ENCODE peak calls at places on chromosome 7, in six cellular contexts. D, W, Q, V, X and K are unnamed samples.
A peak's percentile ranks its signal among the peaks of the same experiment; 100 is the strongest.

GRCh38 chr7:108442039-108442568 is 14.1 kb downstream of the NRCAM start:
- DNase-seq in W (no peak), Q (peak; percentile 71), V (peak; percentile 40), X (peak; percentile 33), D (no peak), K (no peak)

GRCh38 chr7:157522189-157522588 is 185.4 kb downstream of the DNAJB6 start:
- DNase-seq in D (no peak), X (no peak), W (no peak), Q (no peak), V (no peak), K (no peak)

GRCh38 chr7:130490287-130490686 is 1.6 kb upstream of the MEST start:
- DNase-seq in X (no peak), Q (no peak), W (no peak), V (no peak), D (no peak), K (no peak)

GRCh38 chr7:114026486-114027089 is 107.8 kb upstream of the PPP1R3A start:
- DNase-seq in D (peak; percentile 25), W (peak; percentile 24), V (peak; percentile 67), Q (peak; percentile 22), X (peak; percentile 48), K (peak; percentile 13)

GRCh38 chr7:35652124-35652523 is 42.8 kb downstream of the HERPUD2 start:
- DNase-seq in V (no peak), W (no peak), X (no peak), Q (no peak), D (no peak), K (no peak)

GRCh38 chr7:41116817-41117216 is 586.1 kb downstream of the INHBA start:
- DNase-seq in Q (peak; percentile 96), X (no peak), V (no peak), D (no peak), W (no peak), K (no peak)

GRCh38 chr7:924541-925231 is 29.8 kb downstream of the ADAP1 start:
- DNase-seq in W (no peak), Q (no peak), X (no peak), V (no peak), D (no peak), K (peak; percentile 86)

GRCh38 chr7:134420509-134421125 is 38.3 kb downstream of the AKR1B1 start:
- DNase-seq in X (peak; percentile 88), D (peak; percentile 42), V (peak; percentile 80), Q (peak; percentile 55), W (peak; percentile 7), K (no peak)

GRCh38 chr7:53325061-53325460 is 289.6 kb downstream of the POM121L12 start:
- DNase-seq in Q (no peak), X (no peak), W (no peak), D (no peak), V (no peak), K (no peak)

GRCh38 chr7:120735791-120736190 is 122.2 kb downstream of the TSPAN12 start:
- DNase-seq in D (no peak), V (peak; percentile 54), Q (no peak), X (no peak), W (no peak), K (no peak)

DNA sequence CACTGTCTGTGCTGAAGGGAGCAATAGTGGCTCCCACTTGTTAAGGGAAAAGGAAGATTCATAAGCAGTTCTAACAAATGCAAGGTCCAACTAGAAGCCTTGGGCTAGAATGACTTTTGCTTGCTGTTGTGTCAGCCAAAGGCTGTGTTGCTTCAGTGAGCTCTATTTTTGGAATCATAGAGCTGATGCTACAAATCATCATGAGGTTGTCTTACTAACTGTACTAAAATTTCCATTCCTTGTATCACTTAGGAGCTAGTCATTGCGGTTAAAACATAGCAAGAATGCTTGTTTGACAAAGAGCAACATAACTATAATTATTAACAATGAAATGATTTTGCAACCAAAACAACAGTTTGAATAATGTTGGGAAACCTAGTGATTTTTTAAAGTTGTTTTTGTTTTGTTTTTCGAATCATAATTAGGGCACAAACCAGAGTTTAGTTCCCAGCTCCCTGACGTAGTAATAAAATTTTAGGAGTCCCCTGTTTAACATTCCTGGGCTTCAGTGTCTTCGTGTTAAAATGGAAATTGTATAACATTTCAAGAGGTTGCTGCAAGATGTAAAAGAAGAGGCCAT is 183.5 kb downstream of the MACC1 start:
- DNase-seq in V (peak; percentile 89), W (peak; percentile 10), D (no peak), X (peak; percentile 5), Q (peak; percentile 34), K (no peak)
- TF ChIP-seq CTCF in V (no peak), W (no peak), D (no peak), X (no peak), Q (no peak), K (no peak)

DNA sequence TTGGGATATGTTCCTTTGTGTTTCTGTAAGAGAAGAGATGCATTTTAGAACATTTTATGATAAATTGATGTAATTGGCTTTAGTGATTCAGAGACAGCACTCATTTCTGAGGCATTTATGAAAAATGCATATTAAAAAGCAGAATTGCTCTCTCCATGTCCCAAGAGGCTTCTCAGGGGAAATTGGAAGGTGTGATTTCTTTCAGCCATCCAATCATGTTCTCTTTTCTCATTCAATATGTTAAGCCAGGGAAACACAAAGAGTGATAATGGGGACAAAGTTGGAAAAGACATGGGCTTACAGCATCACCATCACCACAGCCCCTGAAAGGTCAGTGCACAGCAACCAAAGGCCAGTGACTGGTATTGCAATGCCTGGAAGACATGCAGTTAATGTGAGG is 129.9 kb upstream of the COL1A2 start:
- DNase-seq in Q (no peak), X (no peak), V (peak; percentile 37), W (no peak), D (no peak), K (no peak)
- H3K4me3 ChIP-seq in Q (no peak overlapping the region), X (no peak overlapping the region), V (no peak overlapping the region), W (no peak overlapping the region), D (no peak overlapping the region), K (no peak overlapping the region)

GRCh38 chr7:23811540-23811939 is 101.5 kb downstream of the STK31 start:
- DNase-seq in Q (no peak), W (no peak), V (peak; percentile 8), D (no peak), X (peak; percentile 17), K (no peak)
- TF ChIP-seq CTCF in Q (peak; percentile 35), W (peak; percentile 47), V (peak; percentile 37), D (no peak), X (no peak), K (peak; percentile 28)

GRCh38 chr7:131909151-131909768 is 352.8 kb upstream of the PODXL start:
- DNase-seq in D (peak; percentile 6), X (no peak), W (no peak), V (no peak), Q (no peak), K (no peak)
- H3K4me3 ChIP-seq in D (peak overlapping the region; percentile 33), X (no peak overlapping the region), W (no peak overlapping the region), V (no peak overlapping the region), Q (no peak overlapping the region), K (no peak overlapping the region)

GRCh38 chr7:149261829-149262617 is at the start of gene ZNF783:
- DNase-seq in D (peak; percentile 83), W (peak; percentile 73), Q (peak; percentile 77), V (peak; percentile 82), X (peak; percentile 94), K (peak; percentile 93)
- TF ChIP-seq CTCF in D (peak; percentile 88), W (peak; percentile 54), Q (peak; percentile 46), V (no peak), X (peak; percentile 92), K (peak; percentile 44)

GRCh38 chr7:128361463-128362441 is at the start of gene PRRT4:
- DNase-seq in Q (no peak), D (no peak), W (no peak), V (no peak), X (peak; percentile 45), K (no peak)
- H3K4me3 ChIP-seq in Q (peak within 1 kb of the TSS; percentile 52), D (peak within 1 kb of the TSS; percentile 43), W (peak within 1 kb of the TSS; percentile 50), V (peak within 1 kb of the TSS; percentile 33), X (peak within 1 kb of the TSS; percentile 66), K (peak within 1 kb of the TSS; percentile 46)